ENCODE peak calls at places on chromosomes 16 and 17, in four cellular contexts. C is K562, T is HepG2, J is GM12878. L is an unnamed sample.

GRCh38 chr16:55370762-55371482 is 46.9 kb downstream of the IRX6 start:
- DNase-seq in T (peak; percentile 7), C (peak; percentile 19), J (no peak), L (peak; percentile 63)

GRCh38 chr16:61791465-61791864 is 244.8 kb downstream of the CDH8 start:
- DNase-seq in T (no peak), C (no peak), J (no peak), L (no peak)

GRCh38 chr17:51540151-51540550 is 279.8 kb downstream of the UTP18 start:
- DNase-seq in T (peak; percentile 15), C (peak; percentile 8), J (no peak), L (no peak)

GRCh38 chr17:39485555-39485954 is 24.3 kb downstream of the CDK12 start:
- DNase-seq in J (no peak), C (no peak), T (no peak), L (no peak)

GRCh38 chr16:72884037-72884436 is 163.9 kb downstream of the ZFHX3 start:
- DNase-seq in J (no peak), C (no peak), T (no peak), L (no peak)

GRCh38 chr16:84065536-84066132 is 23.0 kb upstream of the SLC38A8 start:
- DNase-seq in C (peak; percentile 80), J (no peak), T (peak; percentile 58), L (peak; percentile 56)

GRCh38 chr17:15255713-15256454 is 9.2 kb downstream of the PMP22 start:
- DNase-seq in J (no peak), C (no peak), T (no peak), L (no peak)

GRCh38 chr16:79191933-79192332 is 408.6 kb downstream of the MAF start:
- DNase-seq in T (no peak), J (no peak), C (no peak), L (no peak)

GRCh38 chr16:14011006-14011405 is 60.1 kb upstream of the MRTFB start:
- DNase-seq in T (no peak), C (no peak), J (no peak), L (no peak)

GRCh38 chr17:56594528-56595418 is 1.3 kb downstream of the NOG start:
- DNase-seq in J (no peak), T (no peak), C (no peak), L (peak; percentile 23)

GRCh38 chr16:9092963-9093477 is 1.6 kb downstream of the HAPSTR1 start:
- DNase-seq in C (peak; percentile 41), T (no peak), J (no peak), L (no peak)

GRCh38 chr16:9090101-9090959 is 1.1 kb upstream of the HAPSTR1 start:
- DNase-seq in J (no peak), C (peak; percentile 58), T (no peak), L (peak; percentile 22)

GRCh38 chr16:9090960-9091866 is at the start of gene HAPSTR1:
- DNase-seq in J (peak; percentile 99), T (peak; percentile 100), C (peak; percentile 100), L (peak; percentile 94)

GRCh38 chr16:9092282-9092962 is 978 bp downstream of the HAPSTR1 start:
- DNase-seq in C (peak; percentile 47), J (no peak), T (peak; percentile 41), L (peak; percentile 15)

DNA sequence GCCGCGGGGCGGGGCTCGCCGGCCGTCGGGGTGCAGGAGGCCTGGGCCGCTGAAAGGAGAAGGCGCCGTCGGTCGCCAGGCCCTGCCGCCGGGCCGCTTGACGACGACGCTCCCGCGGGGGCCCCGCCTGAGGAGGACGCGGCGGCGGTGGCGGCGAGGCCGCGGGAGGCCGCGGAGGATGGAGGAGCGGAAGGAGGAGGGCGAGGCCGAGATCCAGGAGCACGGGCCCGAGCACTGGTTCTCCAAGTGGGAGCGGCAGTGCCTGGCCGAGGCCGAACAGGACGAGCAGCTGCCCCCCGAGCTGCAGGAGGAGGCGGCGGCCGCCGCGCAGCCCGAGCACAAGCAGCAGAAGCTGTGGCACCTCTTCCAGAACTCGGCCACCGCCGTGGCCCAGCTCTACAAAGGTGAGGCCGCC is 430 bp downstream of the HAPSTR1 start:
- DNase-seq in T (no peak), J (no peak), C (peak; percentile 45), L (peak; percentile 22)
- TF ChIP-seq FOXK2 in T (no peak), J (no peak), C (no peak), L (no peak)

GRCh38 chr16:15856901-15857778 is at the start of gene MYH11:
- DNase-seq in J (no peak), C (no peak), T (no peak), L (no peak)
- TF ChIP-seq FOXK2 in J (no peak), C (no peak), T (no peak), L (no peak)

GRCh38 chr17:10021239-10021638 is 116.2 kb upstream of the RCVRN start:
- DNase-seq in C (no peak), T (no peak), J (no peak), L (peak; percentile 15)

GRCh38 chr17:10022416-10022815 is 117.3 kb upstream of the RCVRN start:
- DNase-seq in J (no peak), C (no peak), T (no peak), L (no peak)

GRCh38 chr17:10018461-10018891 is 113.4 kb upstream of the RCVRN start:
- DNase-seq in T (no peak), C (no peak), J (peak; percentile 56), L (no peak)

GRCh38 chr17:10025224-10025623 is 120.2 kb upstream of the RCVRN start:
- DNase-seq in J (no peak), T (no peak), C (no peak), L (no peak)

GRCh38 chr17:10019941-10020403 is 114.9 kb upstream of the RCVRN start:
- DNase-seq in C (no peak), J (no peak), T (no peak), L (no peak)
- TF ChIP-seq FOXK2 in C (no peak), J (no peak), T (no peak), L (no peak)

GRCh38 chr16:2970563-2970962 is 1.4 kb downstream of the PAQR4 start:
- DNase-seq in C (peak; percentile 47), T (no peak), J (no peak), L (no peak)
- TF ChIP-seq FOXK2 in C (no peak), T (no peak), J (no peak), L (no peak)

GRCh38 chr17:265726-266125 is 84.3 kb upstream of the DOC2B start:
- DNase-seq in J (no peak), T (no peak), C (no peak), L (no peak)
- TF ChIP-seq FOXK2 in J (no peak), T (no peak), C (no peak), L (no peak)

GRCh38 chr16:68236804-68237242 is 896 bp upstream of the ESRP2 start:
- DNase-seq in J (no peak), T (peak; percentile 44), C (no peak), L (no peak)

GRCh38 chr16:68235105-68235881 is 634 bp downstream of the ESRP2 start:
- DNase-seq in T (peak; percentile 57), J (no peak), C (no peak), L (no peak)

GRCh38 chr16:68234188-68235104 is 1.5 kb downstream of the ESRP2 start:
- DNase-seq in T (peak; percentile 85), C (no peak), J (no peak), L (no peak)

GRCh38 chr16:68237243-68238028 is 1.5 kb upstream of the ESRP2 start:
- DNase-seq in C (no peak), J (peak; percentile 86), T (peak; percentile 98), L (peak; percentile 97)

GRCh38 chr16:68235882-68236803 is at the start of gene ESRP2:
- DNase-seq in T (peak; percentile 80), J (no peak), C (no peak), L (no peak)
- TF ChIP-seq FOXK2 in T (no peak), J (no peak), C (no peak), L (no peak)

GRCh38 chr16:64077242-64077641 is 1044.6 kb downstream of the CDH11 start:
- DNase-seq in T (no peak), J (no peak), C (no peak), L (no peak)
- TF ChIP-seq FOXK2 in T (no peak), J (no peak), C (no peak), L (no peak)